ENCODE peak calls at places on chromosomes 1 and 21, in eight cellular contexts. M is GM23338, L is left ventricle myocardium inferior, U is astrocyte, N is psoas muscle, Q is right lobe of liver, F is cardiac muscle cell, P is tibial artery. G is an unnamed sample.

GRCh38 chr1:24481843-24482610 is 20.6 kb upstream of the RCAN3 start:
- DNase-seq in M (no peak), L (no peak), U (no peak), N (no peak), Q (no peak), F (no peak), P (no peak), G (no peak)

GRCh38 chr1:205983925-205984725 is 19.1 kb downstream of the RAB7B start:
- DNase-seq in M (peak; percentile 86), L (peak; percentile 71), U (peak; percentile 51), N (peak; percentile 83), Q (peak; percentile 71), F (peak; percentile 75), P (peak; percentile 63), G (peak; percentile 94)

GRCh38 chr1:18883636-18884418 is 18.5 kb downstream of the ALDH4A1 start:
- DNase-seq in M (peak; percentile 93), L (peak; percentile 78), U (peak; percentile 61), N (peak; percentile 89), Q (peak; percentile 78), F (peak; percentile 78), P (peak; percentile 75), G (peak; percentile 97)

GRCh38 chr1:41330588-41331545 is 30.4 kb upstream of the FOXO6 start:
- DNase-seq in M (peak; percentile 95), L (no peak), U (no peak), N (no peak), Q (no peak), F (peak; percentile 51), P (no peak), G (no peak)

GRCh38 chr1:22383526-22384291 is 67.9 kb upstream of the ZBTB40 start:
- DNase-seq in M (no peak), L (no peak), U (no peak), N (no peak), Q (no peak), F (no peak), P (no peak), G (no peak)

GRCh38 chr1:152448496-152448895 is 34.4 kb upstream of the CRNN start:
- DNase-seq in M (no peak), L (no peak), U (no peak), N (no peak), Q (no peak), F (no peak), P (no peak), G (no peak)

GRCh38 chr1:33763406-33763805 is 100.5 kb upstream of the HMGB4 start:
- DNase-seq in M (no peak), L (no peak), U (peak; percentile 88), N (no peak), Q (no peak), F (no peak), P (peak; percentile 38), G (no peak)

GRCh38 chr1:237093706-237094105 is 51.7 kb downstream of the RYR2 start:
- DNase-seq in M (no peak), L (no peak), U (no peak), N (no peak), Q (no peak), F (no peak), P (no peak), G (no peak)

GRCh38 chr1:18803859-18804258 is 55.6 kb downstream of the TAS1R2 start:
- DNase-seq in M (no peak), L (no peak), U (no peak), N (no peak), Q (no peak), F (no peak), P (no peak), G (no peak)

GRCh38 chr1:21653744-21654100 is 15.4 kb downstream of the RAP1GAP start:
- DNase-seq in M (no peak), L (no peak), U (no peak), N (peak; percentile 19), Q (no peak), F (no peak), P (no peak), G (peak; percentile 65)

GRCh38 chr21:27045281-27045985 is 78.5 kb upstream of the ADAMTS5 start:
- DNase-seq in M (no peak), L (no peak), U (no peak), N (no peak), Q (no peak), F (no peak), P (no peak), G (no peak)

GRCh38 chr1:23801876-23802275 is 1.3 kb upstream of the GALE start:
- DNase-seq in M (peak; percentile 28), L (no peak), U (no peak), N (no peak), Q (peak; percentile 55), F (no peak), P (no peak), G (peak; percentile 65)

GRCh38 chr1:41739061-41739955 is 179.4 kb downstream of the HIVEP3 start:
- DNase-seq in M (no peak), L (peak; percentile 71), U (no peak), N (peak; percentile 90), Q (peak; percentile 83), F (peak; percentile 77), P (peak; percentile 87), G (peak; percentile 93)

GRCh38 chr1:182563095-182563494 is 26.0 kb downstream of the RNASEL start:
- DNase-seq in M (no peak), L (no peak), U (no peak), N (no peak), Q (no peak), F (peak; percentile 5), P (no peak), G (no peak)

GRCh38 chr1:82227696-82228095 is 427.0 kb downstream of the ADGRL2 start:
- DNase-seq in M (no peak), L (no peak), U (peak; percentile 25), N (no peak), Q (no peak), F (peak; percentile 80), P (peak; percentile 36), G (peak; percentile 74)

GRCh38 chr1:246005067-246005466 is 502.0 kb downstream of the SMYD3 start:
- DNase-seq in M (no peak), L (no peak), U (peak; percentile 99), N (no peak), Q (no peak), F (peak; percentile 97), P (no peak), G (peak; percentile 95)

GRCh38 chr1:112957133-112957812 is 1.3 kb upstream of the SLC16A1 start:
- DNase-seq in M (peak; percentile 75), L (no peak), U (peak; percentile 89), N (no peak), Q (no peak), F (peak; percentile 92), P (peak; percentile 36), G (peak; percentile 96)

DNA sequence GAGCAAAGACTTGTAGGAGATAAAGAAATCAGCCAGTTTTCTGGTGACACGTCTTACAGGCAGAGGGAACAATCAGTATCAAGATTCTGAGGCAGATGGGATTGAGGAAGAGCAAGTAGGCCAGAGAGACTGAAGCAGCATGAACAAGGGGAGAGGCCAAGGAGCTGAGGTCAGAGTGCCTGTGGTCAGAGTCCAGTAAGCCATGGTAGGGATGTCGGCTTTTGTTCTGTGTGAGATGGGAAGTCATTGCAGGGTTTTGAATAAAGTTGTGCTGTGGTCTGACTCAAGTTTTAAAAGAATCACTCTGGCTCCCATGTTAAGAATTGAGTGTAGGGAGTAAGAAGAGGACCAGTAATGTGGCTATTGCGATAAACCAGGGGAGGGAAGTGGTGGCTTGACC is 85.9 kb upstream of the IVNS1ABP start:
- DNase-seq in M (no peak), L (no peak), U (peak; percentile 1), N (no peak), Q (no peak), F (no peak), P (no peak), G (no peak)
- H3K27ac ChIP-seq in M (no peak overlapping the region), L (no peak overlapping the region), U (no peak overlapping the region), N (no peak overlapping the region), Q (no peak overlapping the region), F (no peak overlapping the region), P (no peak overlapping the region), G (no peak overlapping the region)

DNA sequence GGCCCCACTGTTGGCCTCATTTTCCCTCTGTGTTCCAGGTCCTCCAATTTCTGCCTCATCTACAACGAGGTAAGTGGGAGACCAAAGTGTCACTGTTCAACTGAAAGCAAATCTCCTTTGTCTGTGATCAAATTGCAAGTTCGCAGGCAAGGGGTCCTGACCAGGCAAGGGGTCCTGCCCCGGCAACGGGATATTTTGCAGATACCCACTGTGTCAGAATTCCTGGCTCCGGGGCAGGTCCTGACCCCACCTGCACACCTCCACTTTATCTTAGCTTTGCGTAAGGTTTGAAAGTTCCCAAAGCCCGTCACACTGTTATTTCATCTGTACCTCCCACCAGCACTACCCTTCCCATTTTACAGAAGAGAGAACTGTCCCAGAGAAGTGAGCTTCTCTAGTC is 32.1 kb upstream of the CSF1 start:
- DNase-seq in M (no peak), L (no peak), U (no peak), N (no peak), Q (no peak), F (no peak), P (no peak), G (peak; percentile 22)
- H3K27ac ChIP-seq in M (no peak overlapping the region), L (peak overlapping the region; percentile 86), U (no peak overlapping the region), N (no peak overlapping the region), Q (no peak overlapping the region), F (no peak overlapping the region), P (peak overlapping the region; percentile 14), G (peak overlapping the region; percentile 84)

GRCh38 chr1:186839077-186839400 is 10.3 kb downstream of the PLA2G4A start:
- DNase-seq in M (no peak), L (no peak), U (no peak), N (no peak), Q (no peak), F (no peak), P (no peak), G (no peak)

GRCh38 chr1:186835448-186835847 is 6.7 kb downstream of the PLA2G4A start:
- DNase-seq in M (no peak), L (no peak), U (no peak), N (no peak), Q (no peak), F (no peak), P (no peak), G (no peak)

GRCh38 chr1:186842547-186842946 is 13.8 kb downstream of the PLA2G4A start:
- DNase-seq in M (no peak), L (no peak), U (no peak), N (no peak), Q (no peak), F (no peak), P (no peak), G (no peak)

GRCh38 chr1:186841599-186841998 is 12.8 kb downstream of the PLA2G4A start:
- DNase-seq in M (peak; percentile 9), L (no peak), U (peak; percentile 20), N (no peak), Q (no peak), F (peak; percentile 42), P (no peak), G (peak; percentile 22)

GRCh38 chr1:186838380-186839076 is 9.8 kb downstream of the PLA2G4A start:
- DNase-seq in M (no peak), L (no peak), U (no peak), N (no peak), Q (no peak), F (no peak), P (no peak), G (no peak)
- H3K27ac ChIP-seq in M (no peak overlapping the region), L (peak overlapping the region; percentile 33), U (no peak overlapping the region), N (no peak overlapping the region), Q (no peak overlapping the region), F (no peak overlapping the region), P (no peak overlapping the region), G (no peak overlapping the region)

DNA sequence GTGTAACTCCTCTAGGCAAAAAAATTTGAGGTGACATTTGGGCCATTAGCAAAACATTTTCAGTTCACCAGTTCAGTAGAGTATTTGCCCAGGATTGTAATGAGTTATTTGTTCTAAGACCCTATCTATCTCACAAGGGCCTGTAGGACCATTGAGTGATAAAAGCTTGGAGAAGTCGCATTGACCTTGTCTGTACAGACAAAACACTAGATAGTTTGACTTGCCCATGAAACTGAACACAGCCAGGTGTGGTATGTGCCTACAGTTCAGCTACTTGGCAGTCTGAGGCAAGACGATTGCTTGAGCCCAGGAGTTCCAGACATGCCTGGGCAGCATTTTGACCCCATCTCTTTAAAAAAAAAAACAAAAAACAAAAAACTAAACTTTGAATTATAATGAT is 3.1 kb downstream of the ATP5IF1 start:
- DNase-seq in M (no peak), L (no peak), U (no peak), N (no peak), Q (no peak), F (no peak), P (no peak), G (no peak)
- H3K27ac ChIP-seq in M (peak overlapping the region; percentile 47), L (peak overlapping the region; percentile 92), U (no peak overlapping the region), N (peak overlapping the region; percentile 86), Q (no peak overlapping the region), F (peak overlapping the region; percentile 71), P (no peak overlapping the region), G (no peak overlapping the region)

G was measured in osteoblast.